ENCODE peak calls at places on chromosomes 2 and 18, in eight cellular contexts. One of them, this sample, is unnamed.
A peak's percentile ranks its signal among the peaks of the same experiment; 100 is the strongest.

GRCh38 chr18:45588831-45589558 is 26.3 kb upstream of the SLC14A2 start:
- DNase-seq in memory B cell: no peak
- DNase-seq in left colon: no peak
- DNase-seq in stimulated activated CD4-positive, alpha-beta T cell treated with anti-CD3 and anti-CD28 coated beads, TNF-alpha, amount 100 ng/mL, for 48 hours: no peak
- DNase-seq in cardiac fibroblast: peak; percentile 36
- DNase-seq in CD4-positive, alpha-beta T cell: no peak
- DNase-seq in G401: no peak
- DNase-seq in foreskin fibroblast: peak; percentile 84
- DNase-seq in this sample: no peak

GRCh38 chr18:33062834-33063364 is 290.1 kb upstream of the KLHL14 start:
- DNase-seq in cardiac fibroblast: no peak
- DNase-seq in stimulated activated CD4-positive, alpha-beta T cell treated with anti-CD3 and anti-CD28 coated beads, TNF-alpha, amount 100 ng/mL, for 48 hours: no peak
- DNase-seq in memory B cell: no peak
- DNase-seq in CD4-positive, alpha-beta T cell: no peak
- DNase-seq in G401: no peak
- DNase-seq in left colon: no peak
- DNase-seq in foreskin fibroblast: no peak
- DNase-seq in this sample: no peak

GRCh38 chr2:400988-401679 is 113.2 kb upstream of the ALKAL2 start:
- DNase-seq in memory B cell: no peak
- DNase-seq in stimulated activated CD4-positive, alpha-beta T cell treated with anti-CD3 and anti-CD28 coated beads, TNF-alpha, amount 100 ng/mL, for 48 hours: no peak
- DNase-seq in CD4-positive, alpha-beta T cell: no peak
- DNase-seq in foreskin fibroblast: no peak
- DNase-seq in left colon: no peak
- DNase-seq in G401: no peak
- DNase-seq in cardiac fibroblast: no peak
- DNase-seq in this sample: no peak

GRCh38 chr18:55858661-55859111 is 270.7 kb upstream of the TCF4 start:
- DNase-seq in memory B cell: no peak
- DNase-seq in G401: no peak
- DNase-seq in stimulated activated CD4-positive, alpha-beta T cell treated with anti-CD3 and anti-CD28 coated beads, TNF-alpha, amount 100 ng/mL, for 48 hours: no peak
- DNase-seq in CD4-positive, alpha-beta T cell: no peak
- DNase-seq in left colon: no peak
- DNase-seq in foreskin fibroblast: peak; percentile 48
- DNase-seq in cardiac fibroblast: no peak
- DNase-seq in this sample: no peak

GRCh38 chr2:101571951-101572350 is 97.0 kb upstream of the RFX8 start:
- DNase-seq in CD4-positive, alpha-beta T cell: no peak
- DNase-seq in foreskin fibroblast: no peak
- DNase-seq in cardiac fibroblast: no peak
- DNase-seq in stimulated activated CD4-positive, alpha-beta T cell treated with anti-CD3 and anti-CD28 coated beads, TNF-alpha, amount 100 ng/mL, for 48 hours: no peak
- DNase-seq in left colon: no peak
- DNase-seq in G401: no peak
- DNase-seq in memory B cell: no peak
- DNase-seq in this sample: no peak

GRCh38 chr2:219269362-219270054 is 9.7 kb upstream of the DNAJB2 start:
- DNase-seq in stimulated activated CD4-positive, alpha-beta T cell treated with anti-CD3 and anti-CD28 coated beads, TNF-alpha, amount 100 ng/mL, for 48 hours: no peak
- DNase-seq in cardiac fibroblast: no peak
- DNase-seq in memory B cell: no peak
- DNase-seq in left colon: peak; percentile 72
- DNase-seq in CD4-positive, alpha-beta T cell: no peak
- DNase-seq in foreskin fibroblast: no peak
- DNase-seq in G401: no peak
- DNase-seq in this sample: no peak

GRCh38 chr2:170276056-170276455 is 98.1 kb downstream of the MYO3B start:
- DNase-seq in stimulated activated CD4-positive, alpha-beta T cell treated with anti-CD3 and anti-CD28 coated beads, TNF-alpha, amount 100 ng/mL, for 48 hours: no peak
- DNase-seq in CD4-positive, alpha-beta T cell: no peak
- DNase-seq in cardiac fibroblast: no peak
- DNase-seq in left colon: no peak
- DNase-seq in G401: no peak
- DNase-seq in foreskin fibroblast: no peak
- DNase-seq in memory B cell: no peak
- DNase-seq in this sample: no peak

GRCh38 chr2:127096718-127097470 is 10.1 kb downstream of the BIN1 start:
- DNase-seq in cardiac fibroblast: no peak
- DNase-seq in stimulated activated CD4-positive, alpha-beta T cell treated with anti-CD3 and anti-CD28 coated beads, TNF-alpha, amount 100 ng/mL, for 48 hours: no peak
- DNase-seq in G401: no peak
- DNase-seq in foreskin fibroblast: no peak
- DNase-seq in CD4-positive, alpha-beta T cell: no peak
- DNase-seq in memory B cell: no peak
- DNase-seq in left colon: no peak
- DNase-seq in this sample: no peak

GRCh38 chr2:120441744-120442471 is 96.0 kb downstream of the INHBB start:
- DNase-seq in cardiac fibroblast: peak; percentile 28
- DNase-seq in memory B cell: no peak
- DNase-seq in left colon: no peak
- DNase-seq in stimulated activated CD4-positive, alpha-beta T cell treated with anti-CD3 and anti-CD28 coated beads, TNF-alpha, amount 100 ng/mL, for 48 hours: no peak
- DNase-seq in foreskin fibroblast: peak; percentile 73
- DNase-seq in G401: peak; percentile 15
- DNase-seq in CD4-positive, alpha-beta T cell: no peak
- DNase-seq in this sample: no peak

GRCh38 chr2:52194342-52194741 is 1162.4 kb upstream of the NRXN1 start:
- DNase-seq in memory B cell: no peak
- DNase-seq in CD4-positive, alpha-beta T cell: no peak
- DNase-seq in stimulated activated CD4-positive, alpha-beta T cell treated with anti-CD3 and anti-CD28 coated beads, TNF-alpha, amount 100 ng/mL, for 48 hours: no peak
- DNase-seq in left colon: no peak
- DNase-seq in G401: no peak
- DNase-seq in cardiac fibroblast: no peak
- DNase-seq in foreskin fibroblast: no peak
- DNase-seq in this sample: no peak

GRCh38 chr2:23042176-23042909 is 342.6 kb upstream of the KLHL29 start:
- DNase-seq in G401: no peak
- DNase-seq in left colon: no peak
- DNase-seq in foreskin fibroblast: no peak
- DNase-seq in memory B cell: no peak
- DNase-seq in stimulated activated CD4-positive, alpha-beta T cell treated with anti-CD3 and anti-CD28 coated beads, TNF-alpha, amount 100 ng/mL, for 48 hours: no peak
- DNase-seq in CD4-positive, alpha-beta T cell: no peak
- DNase-seq in cardiac fibroblast: peak; percentile 1
- DNase-seq in this sample: no peak

GRCh38 chr2:98868548-98869271 is 67.3 kb downstream of the CRACDL start:
- DNase-seq in cardiac fibroblast: no peak
- DNase-seq in CD4-positive, alpha-beta T cell: no peak
- DNase-seq in G401: no peak
- DNase-seq in left colon: peak; percentile 31
- DNase-seq in memory B cell: no peak
- DNase-seq in stimulated activated CD4-positive, alpha-beta T cell treated with anti-CD3 and anti-CD28 coated beads, TNF-alpha, amount 100 ng/mL, for 48 hours: no peak
- DNase-seq in foreskin fibroblast: peak; percentile 8
- DNase-seq in this sample: no peak

GRCh38 chr2:222479855-222480254 is 55.5 kb downstream of the SGPP2 start:
- DNase-seq in stimulated activated CD4-positive, alpha-beta T cell treated with anti-CD3 and anti-CD28 coated beads, TNF-alpha, amount 100 ng/mL, for 48 hours: no peak
- DNase-seq in memory B cell: no peak
- DNase-seq in left colon: no peak
- DNase-seq in CD4-positive, alpha-beta T cell: no peak
- DNase-seq in G401: no peak
- DNase-seq in cardiac fibroblast: peak; percentile 2
- DNase-seq in foreskin fibroblast: no peak
- DNase-seq in this sample: no peak

GRCh38 chr2:16320716-16321115 is 344.9 kb downstream of the CYRIA start:
- DNase-seq in G401: no peak
- DNase-seq in foreskin fibroblast: no peak
- DNase-seq in left colon: no peak
- DNase-seq in stimulated activated CD4-positive, alpha-beta T cell treated with anti-CD3 and anti-CD28 coated beads, TNF-alpha, amount 100 ng/mL, for 48 hours: no peak
- DNase-seq in cardiac fibroblast: no peak
- DNase-seq in CD4-positive, alpha-beta T cell: no peak
- DNase-seq in memory B cell: no peak
- DNase-seq in this sample: no peak

GRCh38 chr2:218663901-218664300 is 4.4 kb downstream of the BCS1L start:
- DNase-seq in cardiac fibroblast: no peak
- DNase-seq in memory B cell: no peak
- DNase-seq in stimulated activated CD4-positive, alpha-beta T cell treated with anti-CD3 and anti-CD28 coated beads, TNF-alpha, amount 100 ng/mL, for 48 hours: no peak
- DNase-seq in foreskin fibroblast: no peak
- DNase-seq in left colon: no peak
- DNase-seq in G401: no peak
- DNase-seq in CD4-positive, alpha-beta T cell: no peak
- DNase-seq in this sample: no peak

GRCh38 chr18:24366328-24366727 is 31.3 kb downstream of the OSBPL1A start:
- DNase-seq in CD4-positive, alpha-beta T cell: no peak
- DNase-seq in stimulated activated CD4-positive, alpha-beta T cell treated with anti-CD3 and anti-CD28 coated beads, TNF-alpha, amount 100 ng/mL, for 48 hours: no peak
- DNase-seq in G401: no peak
- DNase-seq in cardiac fibroblast: no peak
- DNase-seq in left colon: no peak
- DNase-seq in memory B cell: no peak
- DNase-seq in foreskin fibroblast: no peak
- DNase-seq in this sample: no peak

GRCh38 chr2:60439219-60439974 is 114.1 kb downstream of the BCL11A start:
- DNase-seq in cardiac fibroblast: peak; percentile 6
- DNase-seq in G401: no peak
- DNase-seq in memory B cell: peak; percentile 80
- DNase-seq in foreskin fibroblast: no peak
- DNase-seq in CD4-positive, alpha-beta T cell: no peak
- DNase-seq in left colon: peak; percentile 51
- DNase-seq in stimulated activated CD4-positive, alpha-beta T cell treated with anti-CD3 and anti-CD28 coated beads, TNF-alpha, amount 100 ng/mL, for 48 hours: no peak
- DNase-seq in this sample: peak; percentile 65

GRCh38 chr2:226669249-226669648 is 130.4 kb downstream of the IRS1 start:
- DNase-seq in memory B cell: no peak
- DNase-seq in foreskin fibroblast: no peak
- DNase-seq in G401: no peak
- DNase-seq in cardiac fibroblast: peak; percentile 45
- DNase-seq in CD4-positive, alpha-beta T cell: no peak
- DNase-seq in left colon: no peak
- DNase-seq in stimulated activated CD4-positive, alpha-beta T cell treated with anti-CD3 and anti-CD28 coated beads, TNF-alpha, amount 100 ng/mL, for 48 hours: no peak
- DNase-seq in this sample: no peak

GRCh38 chr18:8623549-8624106 is 14.4 kb downstream of the RAB12 start:
- DNase-seq in cardiac fibroblast: peak; percentile 7
- DNase-seq in memory B cell: no peak
- DNase-seq in left colon: no peak
- DNase-seq in CD4-positive, alpha-beta T cell: no peak
- DNase-seq in G401: no peak
- DNase-seq in stimulated activated CD4-positive, alpha-beta T cell treated with anti-CD3 and anti-CD28 coated beads, TNF-alpha, amount 100 ng/mL, for 48 hours: no peak
- DNase-seq in foreskin fibroblast: no peak
- DNase-seq in this sample: no peak